ENCODE peak calls at places on chromosome 7, in five cellular contexts. E is cardiac fibroblast, T is H9, Q is endothelial cell, O is B cell. F is an unnamed sample.

GRCh38 chr7:906776-907157 is 30.4 kb downstream of the GET4 start:
- DNase-seq in Q (no peak), O (no peak), T (no peak), E (no peak), F (no peak)

GRCh38 chr7:78039791-78040776 is 241.5 kb downstream of the PHTF2 start:
- DNase-seq in O (peak), T (peak), Q (peak), E (peak), F (peak)

GRCh38 chr7:1470901-1471300 is 11.6 kb upstream of the MICALL2 start:
- DNase-seq in E (no peak), O (no peak), Q (no peak), T (no peak), F (no peak)

GRCh38 chr7:53191836-53192443 is 156.5 kb downstream of the POM121L12 start:
- DNase-seq in E (no peak), T (no peak), Q (peak), O (no peak), F (no peak)

GRCh38 chr7:68688416-68689086 is 909.7 kb upstream of the AUTS2 start:
- DNase-seq in Q (no peak), O (no peak), E (no peak), T (no peak), F (no peak)

GRCh38 chr7:85292908-85293576 is 106.2 kb upstream of the SEMA3D start:
- DNase-seq in E (no peak), T (no peak), O (no peak), Q (no peak), F (peak)

GRCh38 chr7:70487526-70488285 is 644.2 kb upstream of the GALNT17 start:
- DNase-seq in O (no peak), T (no peak), Q (no peak), E (no peak), F (no peak)

GRCh38 chr7:141072548-141073172 is 1.2 kb upstream of the TMEM178B start:
- DNase-seq in T (peak), O (no peak), E (peak), Q (peak), F (no peak)

GRCh38 chr7:92794386-92794785 is 42.0 kb downstream of the CDK6 start:
- DNase-seq in O (no peak), E (no peak), Q (no peak), T (no peak), F (no peak)

GRCh38 chr7:11552676-11553075 is 279.3 kb downstream of the THSD7A start:
- DNase-seq in O (no peak), T (no peak), E (no peak), Q (no peak), F (no peak)

GRCh38 chr7:25820432-25821040 is 331.5 kb upstream of the NFE2L3 start:
- DNase-seq in T (no peak), E (peak), Q (peak), O (no peak), F (peak)
- TF ChIP-seq CTCF in T (peak), E (peak), Q (peak), O (peak), F (peak)

DNA sequence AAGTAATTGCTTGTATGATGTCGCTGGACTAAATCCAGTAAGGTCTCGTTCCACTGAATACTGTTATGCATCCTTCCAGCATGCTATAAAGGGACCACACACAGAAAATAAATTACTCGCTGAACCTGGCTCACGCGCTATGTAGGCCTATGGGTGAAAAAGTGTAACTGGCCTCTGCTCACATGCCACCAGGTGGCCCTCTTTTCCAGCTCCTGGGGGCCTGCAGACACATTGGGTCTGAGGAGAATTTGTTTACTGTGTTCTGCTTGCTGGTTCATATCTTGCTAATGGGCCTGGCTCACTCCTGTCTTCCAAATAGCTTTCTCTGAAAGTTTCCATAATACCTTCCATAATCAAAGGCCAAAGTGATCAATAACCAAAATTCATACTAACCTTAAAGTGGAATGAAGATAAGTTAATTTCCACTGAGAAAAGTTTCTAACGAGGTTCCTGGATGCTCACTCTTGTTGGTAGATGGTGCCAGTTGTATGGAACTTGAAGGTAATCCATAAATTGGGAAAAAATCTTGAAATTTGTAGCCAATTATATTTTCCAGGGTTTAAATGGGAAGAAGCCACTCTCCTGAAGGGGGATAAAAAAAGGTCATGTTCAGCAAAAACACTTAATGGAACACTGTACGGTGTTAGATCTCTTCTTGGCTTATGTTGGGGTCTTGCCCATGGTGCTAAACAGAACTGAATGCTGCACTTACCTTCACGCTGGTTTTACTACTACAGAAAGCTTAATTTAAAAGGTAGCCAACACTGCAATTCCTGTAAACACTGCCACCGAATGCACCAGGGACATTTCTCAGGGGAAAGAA is 27.0 kb upstream of the ZPBP start:
- DNase-seq in O (peak), Q (peak), T (peak), E (no peak), F (peak)
- TF ChIP-seq CTCF in O (peak), Q (peak), T (peak), E (no peak), F (peak)

GRCh38 chr7:156768698-156769472 is 124.1 kb downstream of the LMBR1 start:
- DNase-seq in E (no peak), Q (no peak), T (no peak), O (no peak), F (no peak)
- TF ChIP-seq CTCF in E (no peak), Q (no peak), T (peak), O (no peak), F (no peak)

GRCh38 chr7:100467638-100468373 is 3.7 kb upstream of the SPACDR start:
- DNase-seq in Q (no peak), E (no peak), O (no peak), T (no peak), F (no peak)
- TF ChIP-seq CTCF in Q (no peak), E (no peak), O (no peak), T (no peak), F (no peak)

GRCh38 chr7:138835087-138835486 is 37.1 kb upstream of the ATP6V0A4 start:
- DNase-seq in E (no peak), Q (no peak), O (no peak), T (no peak), F (no peak)

GRCh38 chr7:138837627-138838026 is 39.6 kb upstream of the ATP6V0A4 start:
- DNase-seq in Q (peak), O (no peak), E (peak), T (no peak), F (no peak)

GRCh38 chr7:138832966-138833365 is 35.0 kb upstream of the ATP6V0A4 start:
- DNase-seq in Q (no peak), T (no peak), E (no peak), O (no peak), F (no peak)

GRCh38 chr7:138833596-138833995 is 35.6 kb upstream of the ATP6V0A4 start:
- DNase-seq in T (no peak), O (no peak), Q (no peak), E (no peak), F (no peak)

GRCh38 chr7:138834583-138834982 is 36.6 kb upstream of the ATP6V0A4 start:
- DNase-seq in O (no peak), Q (no peak), E (no peak), T (no peak), F (no peak)
- TF ChIP-seq CTCF in O (no peak), Q (no peak), E (no peak), T (no peak), F (no peak)

GRCh38 chr7:13988765-13989137 is 715 bp downstream of the ETV1 start:
- DNase-seq in T (peak), E (peak), O (no peak), Q (peak), F (no peak)
- TF ChIP-seq CTCF in T (no peak), E (no peak), O (no peak), Q (no peak), F (no peak)

DNA sequence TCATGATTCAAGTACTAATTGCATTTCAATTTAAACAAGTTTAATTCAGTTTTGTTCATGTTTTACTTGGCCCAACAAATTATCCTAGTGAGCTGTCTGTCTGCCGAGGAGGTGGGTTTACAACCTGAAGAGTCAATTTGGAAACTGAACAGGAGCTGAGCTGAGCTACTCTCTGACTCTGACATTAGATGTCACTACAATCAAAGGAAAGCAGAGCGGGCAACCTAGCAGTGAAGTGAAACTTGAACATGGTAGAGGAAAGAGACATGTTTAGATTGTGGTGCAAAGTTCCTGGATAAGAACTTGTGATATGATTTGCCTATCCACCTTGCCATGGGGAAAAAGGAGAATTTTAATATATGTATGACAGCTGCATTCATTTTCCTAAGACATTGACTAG is 9.6 kb upstream of the AGR3 start:
- DNase-seq in O (peak), T (peak), E (peak), Q (peak), F (peak)
- TF ChIP-seq CTCF in O (peak), T (peak), E (peak), Q (no peak), F (peak)